ENCODE peak calls at places on chromosomes 7 and 10, in ten cellular contexts. E is PC-3; R is HepG2; A is A549; G is breast epithelium; V is tibial artery; K is right lobe of liver; S is cardiac muscle cell; C is uterus; H is CD8-positive, alpha-beta memory T cell. F is an unnamed sample. For H3K4me1, the result is how much of the 10 kb centered on the place peaks cover.

GRCh38 chr10:77970869-77971803 is 44.6 kb upstream of the DLG5 start:
- DNase-seq in R (peak), K (peak), H (no peak), S (peak), G (peak), A (peak), E (peak), V (peak), C (peak), F (peak)

GRCh38 chr10:127492607-127493250 is 56.4 kb upstream of the NPS start:
- DNase-seq in H (no peak), R (no peak), S (peak), G (no peak), K (no peak), V (no peak), C (no peak), E (peak), A (peak), F (no peak)

GRCh38 chr7:45219801-45220200 is 62.2 kb downstream of the RAMP3 start:
- DNase-seq in G (no peak), E (no peak), R (no peak), C (no peak), A (no peak), S (no peak), K (no peak), H (no peak), V (no peak), F (no peak)

GRCh38 chr10:118692911-118693310 is 61.9 kb downstream of the CACUL1 start:
- DNase-seq in H (no peak), E (peak), C (no peak), K (no peak), V (no peak), S (no peak), R (no peak), G (no peak), A (no peak), F (no peak)

GRCh38 chr7:84123903-84124573 is 70.6 kb downstream of the SEMA3A start:
- DNase-seq in R (peak), K (no peak), V (no peak), C (no peak), S (peak), E (peak), G (no peak), H (no peak), A (no peak), F (no peak)

GRCh38 chr7:123811056-123811455 is 33.9 kb upstream of the HYAL4 start:
- DNase-seq in V (no peak), G (no peak), C (no peak), S (no peak), E (no peak), A (no peak), K (no peak), R (no peak), H (no peak), F (no peak)

GRCh38 chr10:103888113-103888841 is 29.7 kb downstream of the STN1 start:
- DNase-seq in E (peak), K (peak), V (peak), R (peak), H (peak), G (peak), C (peak), S (peak), A (peak), F (peak)

GRCh38 chr10:48511855-48512191 is 93.0 kb downstream of the ARHGAP22 start:
- DNase-seq in H (no peak), C (no peak), A (no peak), E (peak), V (no peak), R (no peak), K (peak), G (no peak), S (no peak), F (no peak)

GRCh38 chr10:3886666-3887251 is 101.8 kb upstream of the KLF6 start:
- DNase-seq in S (no peak), V (peak), K (peak), R (peak), E (peak), G (peak), A (peak), H (no peak), C (peak), F (no peak)

GRCh38 chr10:43482319-43483078 is 45.6 kb downstream of the ZNF487 start:
- DNase-seq in E (no peak), H (no peak), A (no peak), S (no peak), C (no peak), V (no peak), R (no peak), K (no peak), G (no peak), F (no peak)

GRCh38 chr10:69573056-69573806 is at the start of gene NEUROG3:
- DNase-seq in S (no peak), E (no peak), H (no peak), A (no peak), G (no peak), K (no peak), R (no peak), V (peak), C (no peak), F (no peak)

DNA sequence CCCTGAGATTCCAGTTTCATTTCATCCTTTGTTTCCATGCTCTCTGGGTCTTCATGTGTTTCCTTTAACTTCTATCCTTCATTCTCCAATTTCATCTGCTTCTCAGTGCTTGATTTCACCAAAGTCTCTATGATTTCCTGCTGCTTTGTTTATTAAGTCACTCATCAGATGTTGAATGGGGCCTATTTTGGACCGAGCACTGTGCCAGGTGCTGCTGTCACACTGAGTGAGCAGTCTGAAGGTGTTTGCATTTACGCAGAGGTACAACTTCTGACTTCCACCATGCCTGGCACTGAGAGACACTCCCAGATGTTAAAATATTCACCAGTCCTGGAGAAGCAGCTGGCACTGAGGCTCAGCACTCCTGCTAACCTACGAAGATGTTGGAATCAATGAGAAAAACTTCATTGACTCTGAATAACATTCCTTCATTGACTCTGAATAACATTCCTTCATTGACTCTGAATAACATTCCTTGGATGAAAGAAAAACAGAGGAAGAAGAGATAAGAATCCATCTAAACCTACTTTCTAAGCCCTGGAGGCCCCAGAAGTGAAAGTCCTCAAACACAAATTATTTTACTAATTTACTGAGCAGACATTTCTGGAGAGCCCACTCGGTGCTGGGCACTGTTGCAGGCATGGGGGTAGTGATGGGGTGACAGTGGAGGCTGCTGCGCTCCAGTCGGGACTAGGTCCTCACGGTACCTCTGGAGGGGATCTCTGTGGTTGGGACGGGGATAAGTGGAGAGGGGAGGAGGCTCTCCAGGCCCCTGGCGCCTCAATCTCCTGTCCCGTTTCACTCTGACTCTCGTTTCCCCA is 254.0 kb downstream of the WDR37 start:
- DNase-seq in V (no peak), E (no peak), S (no peak), R (no peak), A (no peak), G (no peak), K (no peak), C (no peak), H (no peak), F (no peak)
- H3K27ac ChIP-seq in V (peak), E (no peak), S (no peak), R (no peak), A (no peak), G (no peak), K (no peak), C (no peak), H (no peak), F (no peak)

GRCh38 chr10:33098966-33099663 is 141.1 kb upstream of the ITGB1 start:
- DNase-seq in R (no peak), G (no peak), C (no peak), H (no peak), E (no peak), A (no peak), V (no peak), K (no peak), S (no peak), F (no peak)
- H3K4me1 ChIP-seq in R (under half), G (under half), C (under half), H (under half), E (under half), A (under half), V (under half), K (under half), S (under half), F (under half)

GRCh38 chr7:139680676-139681462 is 96.9 kb downstream of the HIPK2 start:
- DNase-seq in H (no peak), C (peak), S (peak), V (peak), R (no peak), K (no peak), G (no peak), E (peak), A (peak), F (peak)

GRCh38 chr7:139681463-139681755 is 96.4 kb downstream of the HIPK2 start:
- DNase-seq in S (no peak), G (no peak), K (no peak), R (no peak), H (no peak), C (no peak), A (no peak), V (no peak), E (no peak), F (no peak)

GRCh38 chr7:139681812-139682135 is 96.0 kb downstream of the HIPK2 start:
- DNase-seq in G (no peak), A (no peak), R (no peak), C (no peak), E (no peak), K (no peak), H (no peak), S (no peak), V (no peak), F (no peak)

GRCh38 chr7:139682136-139683013 is 95.4 kb downstream of the HIPK2 start:
- DNase-seq in E (peak), C (no peak), R (peak), G (no peak), A (peak), S (peak), H (no peak), K (no peak), V (no peak), F (no peak)

DNA sequence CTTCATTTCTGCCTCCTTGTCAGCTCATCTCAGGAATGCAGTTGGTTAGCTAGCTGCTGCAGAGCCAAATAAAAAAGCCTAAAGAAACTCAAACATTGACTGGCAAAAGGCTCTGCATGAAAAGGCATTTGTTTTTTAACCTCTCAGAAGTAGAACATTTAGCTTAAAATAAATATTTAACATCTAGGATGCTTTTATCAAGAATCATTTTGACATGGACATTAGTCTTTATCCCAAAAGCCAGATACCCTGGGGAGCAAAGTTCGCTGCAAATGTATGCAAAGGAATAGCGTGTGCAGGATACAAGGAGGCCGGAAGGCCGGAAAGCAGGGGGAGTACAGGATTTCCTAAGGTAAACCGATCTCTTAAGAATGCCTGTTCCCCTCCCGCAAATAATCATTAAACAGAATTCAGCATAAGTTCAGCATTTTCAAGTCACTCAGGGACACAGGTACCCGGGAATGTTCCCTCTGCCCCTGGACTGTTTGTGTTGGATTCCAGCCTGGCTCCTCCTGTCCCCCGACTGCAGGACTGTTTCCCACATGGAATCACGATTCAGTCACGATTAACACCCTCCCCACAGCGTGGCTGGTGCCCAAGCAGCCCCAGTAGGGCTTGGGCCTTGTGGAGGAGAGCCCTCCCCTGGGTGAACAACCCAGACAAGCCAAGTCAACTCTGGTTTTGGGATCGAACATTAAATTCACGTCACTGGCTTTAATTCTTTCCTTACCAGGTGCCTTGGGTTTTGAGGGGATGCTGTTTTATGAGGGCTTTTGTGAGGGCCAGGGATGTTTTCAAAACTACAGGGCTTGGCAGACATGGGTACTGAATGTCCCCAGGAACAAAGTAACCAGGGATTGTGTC is 97.8 kb downstream of the HIPK2 start:
- DNase-seq in R (peak), A (peak), C (no peak), H (no peak), E (peak), S (no peak), G (peak), K (peak), V (no peak), F (peak)
- H3K4me3 ChIP-seq in R (no peak), A (no peak), C (no peak), H (no peak), E (peak), S (no peak), G (peak), K (no peak), V (no peak), F (no peak)

GRCh38 chr7:142299226-142299625 is 41.4 kb upstream of the PRSS58 start:
- DNase-seq in A (no peak), E (no peak), H (no peak), C (peak), G (no peak), R (no peak), V (no peak), K (no peak), S (no peak), F (no peak)

GRCh38 chr7:142301923-142302550 is 44.2 kb upstream of the PRSS58 start:
- DNase-seq in R (no peak), V (no peak), E (peak), G (no peak), C (no peak), S (no peak), A (peak), H (no peak), K (no peak), F (no peak)

GRCh38 chr7:142300689-142301088 is 42.8 kb upstream of the PRSS58 start:
- DNase-seq in E (peak), G (no peak), K (no peak), H (no peak), V (no peak), R (no peak), S (no peak), A (peak), C (no peak), F (no peak)

GRCh38 chr7:142303650-142304049 is 45.8 kb upstream of the PRSS58 start:
- DNase-seq in G (no peak), K (no peak), S (peak), R (no peak), H (peak), V (no peak), A (peak), E (peak), C (no peak), F (no peak)

DNA sequence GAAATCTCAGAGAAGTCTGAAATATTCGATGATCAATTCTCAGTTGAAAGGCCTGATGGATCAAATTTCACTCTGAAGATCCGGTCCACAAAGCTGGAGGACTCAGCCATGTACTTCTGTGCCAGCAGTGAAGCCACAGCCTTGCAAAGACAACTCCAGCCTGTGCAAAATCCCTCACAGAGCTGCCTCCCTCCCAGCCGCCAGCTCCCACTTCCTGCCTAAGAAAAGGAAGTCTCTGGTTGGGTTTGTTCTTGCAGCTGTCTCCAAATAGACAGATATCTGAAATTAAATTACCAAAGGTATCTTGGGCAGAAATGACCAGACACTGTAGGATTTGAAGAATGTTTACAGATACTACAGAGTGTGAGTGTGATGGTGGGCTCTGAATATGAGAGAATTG is 43.4 kb upstream of the PRSS58 start:
- DNase-seq in H (no peak), G (no peak), K (no peak), C (no peak), S (no peak), E (no peak), A (no peak), R (no peak), V (no peak), F (no peak)
- H3K27ac ChIP-seq in H (no peak), G (no peak), K (no peak), C (no peak), S (no peak), E (no peak), A (no peak), R (no peak), V (no peak), F (no peak)

GRCh38 chr10:101285093-101285463 is 55.8 kb upstream of the LBX1 start:
- DNase-seq in H (no peak), S (no peak), C (no peak), E (no peak), R (no peak), K (no peak), G (no peak), A (no peak), V (no peak), F (no peak)
- H3K4me1 ChIP-seq in H (under half), S (under half), C (under half), E (under half), R (under half), K (under half), G (under half), A (under half), V (under half), F (under half)

DNA sequence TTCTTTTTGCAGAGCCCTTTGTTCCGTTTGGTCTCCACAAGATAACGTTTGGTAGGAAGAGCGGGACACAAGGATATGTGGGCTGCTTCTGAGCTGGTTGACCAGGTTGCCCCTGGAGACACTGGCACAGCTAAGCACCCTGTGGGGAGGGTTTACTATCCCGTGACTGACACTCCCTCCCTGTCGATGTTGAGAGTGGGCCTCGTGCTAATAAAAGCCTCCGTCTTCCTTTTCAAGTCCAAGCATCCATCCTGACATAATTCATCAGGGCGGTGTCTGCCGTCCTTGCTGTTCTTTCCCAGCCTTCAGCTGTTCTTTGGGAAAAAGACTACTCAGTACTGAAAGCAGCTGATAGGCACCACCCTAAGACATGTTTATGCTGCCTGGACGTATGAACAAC is 49.6 kb downstream of the SHH start:
- DNase-seq in H (no peak), R (no peak), A (no peak), V (no peak), S (no peak), G (no peak), K (no peak), C (peak), E (no peak), F (no peak)
- H3K4me3 ChIP-seq in H (no peak), R (no peak), A (no peak), V (no peak), S (no peak), G (no peak), K (no peak), C (no peak), E (no peak), F (no peak)

GRCh38 chr7:2617710-2617975 is 14.1 kb upstream of the TTYH3 start:
- DNase-seq in G (no peak), K (no peak), S (no peak), A (no peak), E (no peak), H (no peak), V (no peak), R (no peak), C (no peak), F (no peak)

GRCh38 chr7:2616387-2616966 is 15.3 kb upstream of the TTYH3 start:
- DNase-seq in K (no peak), G (no peak), A (no peak), C (no peak), R (no peak), H (no peak), V (no peak), S (no peak), E (no peak), F (no peak)

GRCh38 chr7:2621061-2621828 is 10.5 kb upstream of the TTYH3 start:
- DNase-seq in V (no peak), R (no peak), C (peak), K (peak), G (no peak), E (peak), H (no peak), A (no peak), S (peak), F (no peak)

GRCh38 chr7:2616973-2617709 is 14.6 kb upstream of the TTYH3 start:
- DNase-seq in V (no peak), R (no peak), K (no peak), H (no peak), S (no peak), E (no peak), G (no peak), C (no peak), A (no peak), F (no peak)

GRCh38 chr7:2619120-2619519 is 12.7 kb upstream of the TTYH3 start:
- DNase-seq in S (no peak), V (no peak), C (no peak), K (no peak), A (no peak), H (no peak), R (no peak), E (no peak), G (no peak), F (no peak)
- H3K27ac ChIP-seq in S (no peak), V (peak), C (no peak), K (no peak), A (no peak), H (no peak), R (no peak), E (no peak), G (no peak), F (peak)

GRCh38 chr7:131011976-131012375 is 278.0 kb upstream of the KLF14 start:
- DNase-seq in G (no peak), C (no peak), E (peak), A (peak), R (no peak), S (no peak), V (no peak), H (peak), K (no peak), F (no peak)
- H3K4me1 ChIP-seq in G (half or more), C (under half), E (half or more), A (half or more), R (under half), S (under half), V (under half), H (half or more), K (under half), F (under half)

DNA sequence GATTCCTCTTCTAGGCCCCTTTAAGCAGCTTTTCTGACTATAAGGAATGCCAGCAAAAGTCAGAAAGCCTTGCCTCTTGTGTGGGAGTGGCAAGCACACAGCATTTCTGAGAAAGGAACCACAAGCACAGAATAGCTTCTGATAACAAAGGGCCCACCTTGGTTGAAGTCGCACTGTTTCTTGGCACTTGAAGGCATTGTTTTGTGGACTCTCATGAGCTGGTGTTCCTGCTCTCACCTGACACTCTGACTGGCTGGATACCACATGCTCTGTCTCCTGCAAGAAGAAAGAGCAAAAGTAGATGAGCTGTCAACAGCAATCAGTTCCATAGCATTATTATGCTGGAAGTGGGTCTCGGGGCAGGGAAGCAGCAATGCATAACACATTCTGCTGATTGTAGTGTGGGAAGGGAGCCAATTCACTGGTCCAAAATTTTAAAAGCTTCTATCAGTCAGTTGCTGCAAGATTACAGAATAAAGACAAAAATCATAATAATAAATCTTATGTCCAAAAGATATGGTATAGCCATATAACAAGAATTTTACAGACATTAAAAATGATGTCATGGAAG is 38.4 kb downstream of the FAM13C start:
- DNase-seq in H (no peak), K (no peak), S (no peak), A (no peak), C (no peak), G (no peak), R (no peak), V (no peak), E (no peak), F (no peak)
- H3K4me3 ChIP-seq in H (no peak), K (no peak), S (no peak), A (no peak), C (no peak), G (no peak), R (no peak), V (no peak), E (no peak), F (no peak)

F was measured in aorta.